ENCODE peak calls at places on chromosome 15, in four cellular contexts. L is endodermal cell, S is endothelial cell of umbilical vein, G is uterus. T is an unnamed sample.

GRCh38 chr15:40762919-40763800 is 708 bp upstream of the GCHFR start:
- DNase-seq in L (no peak), S (peak; percentile 63), G (peak; percentile 78), T (peak; percentile 47)

GRCh38 chr15:26242565-26242964 is 379.4 kb upstream of the ATP10A start:
- DNase-seq in L (peak; percentile 57), S (no peak), G (no peak), T (no peak)

GRCh38 chr15:75817151-75817935 is 25.9 kb upstream of the UBE2Q2 start:
- DNase-seq in L (no peak), S (no peak), G (no peak), T (no peak)

GRCh38 chr15:44125879-44126278 is 69.2 kb downstream of the FRMD5 start:
- DNase-seq in L (no peak), S (no peak), G (no peak), T (no peak)

GRCh38 chr15:74733269-74733668 is 7.9 kb upstream of the CYP1A1 start:
- DNase-seq in L (no peak), S (no peak), G (no peak), T (no peak)

GRCh38 chr15:81940467-81941451 is 105.1 kb downstream of the MEX3B start:
- DNase-seq in L (no peak), S (no peak), G (no peak), T (peak; percentile 74)

GRCh38 chr15:74696398-74696729 is 540 bp upstream of the EDC3 start:
- DNase-seq in L (no peak), S (no peak), G (no peak), T (no peak)

GRCh38 chr15:78768531-78769408 is 42.5 kb downstream of the ADAMTS7 start:
- DNase-seq in L (no peak), S (no peak), G (no peak), T (no peak)

GRCh38 chr15:51403072-51403878 is 61.8 kb downstream of the GLDN start:
- DNase-seq in L (peak; percentile 54), S (peak; percentile 44), G (no peak), T (peak; percentile 66)

GRCh38 chr15:36756707-36757106 is 177.3 kb downstream of the CDIN1 start:
- DNase-seq in L (no peak), S (no peak), G (no peak), T (no peak)

DNA sequence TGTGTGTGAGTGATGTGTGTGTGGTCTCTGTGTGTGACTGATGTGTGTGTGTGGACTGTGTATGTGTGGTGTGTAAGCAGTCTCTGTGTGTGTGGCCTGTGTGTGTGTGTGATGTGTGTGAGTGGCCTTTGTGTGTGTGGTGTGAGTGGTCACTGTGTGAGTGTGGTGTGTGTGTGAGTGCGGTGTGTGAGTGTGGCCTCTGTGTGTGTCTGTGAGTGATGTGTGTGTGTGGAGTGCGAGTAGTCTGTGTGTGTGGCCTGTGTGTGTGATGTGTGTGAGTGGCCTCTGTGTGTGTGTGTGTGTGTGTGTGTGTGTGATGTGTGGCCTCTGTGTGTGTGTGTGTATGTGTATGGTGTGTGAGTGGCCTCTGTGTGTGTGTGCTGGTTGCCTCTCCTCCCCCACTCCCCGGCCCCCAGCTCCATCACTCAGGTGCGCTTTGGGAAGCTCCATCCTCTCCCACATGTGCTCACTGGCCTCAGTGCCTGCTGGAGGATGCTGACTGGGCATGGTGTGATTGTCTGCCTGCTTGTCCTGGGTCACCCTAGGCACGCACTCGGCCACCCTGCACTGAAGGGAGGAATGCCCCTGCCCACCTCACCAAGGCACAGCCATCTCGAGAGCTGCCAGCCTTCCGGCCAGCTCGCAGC is 8.7 kb downstream of the LINGO1 start:
- DNase-seq in L (peak; percentile 61), S (no peak), G (no peak), T (no peak)
- H3K4me3 ChIP-seq in L (no peak overlapping the region), S (no peak overlapping the region), G (no peak overlapping the region), T (no peak overlapping the region)

GRCh38 chr15:60674704-60675405 is 195.9 kb upstream of the ICE2 start:
- DNase-seq in L (no peak), S (no peak), G (no peak), T (no peak)

GRCh38 chr15:60675763-60676162 is 196.8 kb upstream of the ICE2 start:
- DNase-seq in L (no peak), S (no peak), G (no peak), T (no peak)

GRCh38 chr15:60672400-60672799 is 193.5 kb upstream of the ICE2 start:
- DNase-seq in L (no peak), S (no peak), G (no peak), T (no peak)

GRCh38 chr15:60673156-60673555 is 194.2 kb upstream of the ICE2 start:
- DNase-seq in L (no peak), S (no peak), G (no peak), T (no peak)

DNA sequence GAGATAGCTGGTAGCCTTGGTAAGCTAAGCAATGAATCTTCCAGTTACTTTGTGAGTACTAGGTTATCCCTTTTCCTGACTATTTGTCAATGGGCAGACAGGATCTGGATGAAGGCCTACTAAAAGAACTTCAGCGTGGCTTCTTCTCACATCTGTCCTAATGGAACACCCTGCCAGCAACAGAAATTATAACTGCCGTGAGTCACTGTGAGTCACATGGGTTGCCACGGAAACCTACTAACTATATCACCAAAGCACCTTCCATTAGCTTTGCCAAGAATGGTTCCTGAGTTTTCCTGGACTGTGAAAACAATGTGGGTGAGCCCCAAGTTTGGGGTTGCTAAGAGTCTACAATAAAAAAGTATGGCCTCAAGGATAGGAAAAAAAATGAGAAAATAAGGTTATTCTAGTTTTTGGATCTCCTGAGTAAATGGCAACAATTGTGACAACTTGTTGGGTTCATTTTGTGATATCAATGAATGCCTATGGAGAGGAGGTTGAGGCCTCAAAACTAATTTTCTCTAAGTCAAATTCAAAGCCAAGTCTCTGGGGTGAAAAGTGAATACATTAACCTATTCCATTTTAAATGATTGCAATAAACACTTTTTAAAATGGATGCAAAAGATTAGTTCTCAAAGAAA is 195.1 kb upstream of the ICE2 start:
- DNase-seq in L (no peak), S (peak; percentile 97), G (peak; percentile 84), T (peak; percentile 96)
- H3K27ac ChIP-seq in L (no peak overlapping the region), S (peak overlapping the region; percentile 68), G (peak overlapping the region; percentile 59), T (peak overlapping the region; percentile 62)

DNA sequence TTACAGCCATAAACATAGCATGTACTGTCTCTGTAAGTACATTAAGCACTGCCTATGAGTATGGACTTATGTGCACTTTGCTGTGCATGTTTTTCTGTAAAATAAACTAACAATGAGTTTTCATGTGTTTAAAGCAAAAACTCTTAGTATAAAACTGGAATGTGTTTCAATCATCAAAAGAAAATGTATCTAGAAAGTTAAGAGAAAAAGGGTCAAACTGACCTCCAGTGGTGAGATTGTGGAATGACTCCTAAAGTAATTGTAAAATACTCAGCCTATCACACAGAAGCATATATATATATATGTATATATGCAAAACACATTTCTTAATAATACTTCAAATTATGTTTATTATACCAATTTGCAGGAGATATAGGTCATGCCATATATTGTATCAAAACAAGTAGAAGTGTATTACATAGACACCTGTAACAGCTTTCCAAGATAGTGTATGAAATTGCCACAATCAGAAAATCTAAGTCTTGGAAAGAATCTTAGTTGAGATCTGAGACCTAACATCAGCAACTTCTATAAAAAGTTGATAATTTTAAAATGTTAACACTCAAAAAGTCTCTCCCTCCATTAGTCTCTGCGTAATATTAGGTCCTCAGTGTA is 199.6 kb downstream of the FMN1 start:
- DNase-seq in L (no peak), S (peak; percentile 63), G (no peak), T (peak; percentile 43)
- H3K36me3 ChIP-seq in L (no peaks in the 10 kb centered on the region), S (no peaks in the 10 kb centered on the region), G (no peaks in the 10 kb centered on the region), T (no peaks in the 10 kb centered on the region)

DNA sequence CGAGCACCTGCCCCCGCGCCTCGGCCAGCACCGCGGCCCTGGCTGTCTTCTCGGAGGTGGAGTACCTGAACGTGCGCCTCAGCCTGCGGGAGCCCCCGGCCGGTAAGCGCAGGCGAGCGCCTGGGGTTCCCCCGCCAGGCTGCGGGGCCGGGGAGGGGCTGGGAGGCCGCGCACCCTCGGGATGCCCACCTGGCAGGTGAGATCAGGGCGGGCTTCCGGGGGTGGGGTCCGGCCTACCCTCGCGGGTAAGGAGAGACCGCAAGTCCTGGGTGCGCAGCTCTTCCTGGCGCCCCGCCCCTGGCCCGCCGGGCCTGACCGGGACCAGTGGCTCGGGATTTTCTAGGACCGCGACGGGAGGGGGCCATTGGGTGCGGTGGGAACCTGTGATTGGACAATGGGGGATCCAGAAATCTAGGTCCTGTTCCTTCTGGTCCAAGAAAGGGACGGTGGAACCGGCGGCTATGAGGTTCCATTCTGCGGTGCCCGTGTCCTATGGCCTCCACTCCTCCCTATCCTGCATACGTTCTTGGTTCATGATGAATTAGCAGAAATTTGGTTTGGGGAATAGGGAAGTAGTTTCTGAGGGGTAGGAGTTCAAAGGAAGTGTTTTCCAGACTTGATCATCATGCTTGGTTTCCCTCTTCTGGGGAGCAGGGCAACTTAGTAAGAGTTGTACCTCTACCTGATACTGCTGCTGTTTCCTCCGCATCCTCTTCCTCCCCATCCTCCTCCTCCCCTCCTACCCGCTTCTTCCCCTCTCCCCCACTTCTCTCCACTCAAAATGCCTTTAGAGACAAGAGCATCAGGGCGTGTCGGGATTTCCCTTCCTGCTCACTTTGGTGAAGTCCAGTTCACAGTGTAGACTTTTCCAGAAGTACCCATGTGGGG is 808 bp downstream of the ARRDC4 start:
- DNase-seq in L (peak; percentile 82), S (no peak), G (peak; percentile 59), T (no peak)
- H3K4me3 ChIP-seq in L (peak overlapping the region; percentile 79), S (peak overlapping the region; percentile 58), G (peak overlapping the region; percentile 99), T (peak overlapping the region; percentile 59)

DNA sequence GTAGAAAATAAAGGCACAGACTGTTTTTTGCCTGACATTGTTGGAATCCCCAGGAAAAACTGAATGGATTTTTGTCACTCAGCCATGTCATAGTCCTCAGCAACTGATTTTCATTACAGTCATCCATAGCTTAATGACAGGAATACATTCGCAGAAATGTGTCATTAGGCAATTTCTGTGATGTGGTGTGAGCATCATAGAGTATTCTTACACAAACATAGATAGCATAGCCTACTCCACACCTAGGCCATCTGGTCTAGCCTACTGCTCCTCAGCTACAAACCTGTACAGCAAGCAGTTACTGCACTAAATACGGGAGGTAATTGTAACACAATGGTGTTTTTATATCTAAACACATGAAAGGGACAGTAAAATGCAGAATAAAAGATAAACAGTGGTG is 34.4 kb upstream of the FBN1 start:
- DNase-seq in L (no peak), S (no peak), G (no peak), T (no peak)
- H3K27ac ChIP-seq in L (no peak overlapping the region), S (no peak overlapping the region), G (no peak overlapping the region), T (peak overlapping the region; percentile 9)

T was measured in fibroblast of lung.